ENCODE peak calls at places on chromosome 1, in eight cellular contexts. L, P, Z, T, K, M, A and F are unnamed samples.

GRCh38 chr1:16126738-16127515 is 28.9 kb downstream of the EPHA2 start:
- DNase-seq in P (no peak), K (no peak), A (no peak), M (no peak), L (no peak), T (no peak), Z (no peak), F (no peak)

GRCh38 chr1:192530254-192530653 is 45.3 kb upstream of the RGS1 start:
- DNase-seq in Z (no peak), L (no peak), P (no peak), K (no peak), T (no peak), A (no peak), M (no peak), F (no peak)

GRCh38 chr1:217079579-217079978 is 356.4 kb upstream of the ESRRG start:
- DNase-seq in L (no peak), T (peak; percentile 25), K (no peak), M (no peak), A (no peak), P (no peak), Z (no peak), F (no peak)

GRCh38 chr1:910311-910880 is 13.3 kb upstream of the SAMD11 start:
- DNase-seq in Z (no peak), T (no peak), P (no peak), K (no peak), L (no peak), A (no peak), M (no peak), F (no peak)

GRCh38 chr1:100775483-100775882 is 55.9 kb downstream of the VCAM1 start:
- DNase-seq in L (no peak), M (no peak), T (no peak), P (no peak), A (no peak), Z (no peak), K (no peak), F (no peak)

GRCh38 chr1:72891976-72892375 is 609.6 kb upstream of the NEGR1 start:
- DNase-seq in M (no peak), T (no peak), A (no peak), P (peak; percentile 11), K (no peak), L (no peak), Z (no peak), F (no peak)

GRCh38 chr1:160376525-160377131 is 9.8 kb downstream of the NHLH1 start:
- DNase-seq in A (no peak), M (peak; percentile 75), P (no peak), T (peak; percentile 75), L (peak; percentile 33), K (no peak), Z (no peak), F (peak; percentile 18)

GRCh38 chr1:27523666-27524020 is 33.7 kb upstream of the WASF2 start:
- DNase-seq in A (no peak), P (no peak), M (no peak), L (no peak), K (no peak), Z (no peak), T (no peak), F (no peak)

GRCh38 chr1:62311473-62311943 is 7.7 kb downstream of the KANK4 start:
- DNase-seq in P (no peak), Z (no peak), K (no peak), M (no peak), T (no peak), A (no peak), L (no peak), F (no peak)

GRCh38 chr1:212118872-212119260 is 83.3 kb downstream of the DTL start:
- DNase-seq in K (no peak), Z (no peak), A (no peak), M (no peak), P (no peak), T (no peak), L (no peak), F (no peak)

GRCh38 chr1:21435646-21436487 is 4.1 kb upstream of the NBPF3 start:
- DNase-seq in A (no peak), P (no peak), K (no peak), T (no peak), M (no peak), L (no peak), Z (no peak), F (no peak)